ENCODE peak calls at places on chromosomes 13 and 19, in ten cellular contexts. T, D, J, L, Q, R, C, H, V and B are unnamed samples.

GRCh38 chr19:15829277-15829770 is 13.9 kb upstream of the OR10H1 start:
- DNase-seq in T (no peak), D (no peak), J (no peak), L (peak; percentile 95), Q (no peak), R (peak; percentile 84), C (no peak), H (no peak), V (no peak), B (no peak)

GRCh38 chr13:40692946-40693345 is 26.5 kb upstream of the FOXO1 start:
- DNase-seq in T (no peak), D (no peak), J (no peak), L (peak; percentile 36), Q (no peak), R (peak; percentile 73), C (no peak), H (no peak), V (peak; percentile 40), B (no peak)

GRCh38 chr13:113588394-113589111 is 4.0 kb downstream of the TFDP1 start:
- DNase-seq in T (no peak), D (no peak), J (no peak), L (no peak), Q (peak; percentile 28), R (no peak), C (no peak), H (peak; percentile 7), V (no peak), B (no peak)

GRCh38 chr13:27972619-27972877 is 3.4 kb upstream of the CDX2 start:
- DNase-seq in T (no peak), D (no peak), J (no peak), L (no peak), Q (no peak), R (no peak), C (no peak), H (no peak), V (no peak), B (no peak)

GRCh38 chr13:74210693-74211393 is 76.6 kb upstream of the KLF12 start:
- DNase-seq in T (no peak), D (no peak), J (no peak), L (peak; percentile 92), Q (no peak), R (peak; percentile 92), C (no peak), H (peak; percentile 14), V (peak; percentile 55), B (no peak)

GRCh38 chr19:17706750-17707181 is 12.5 kb upstream of the MAP1S start:
- DNase-seq in T (no peak), D (no peak), J (no peak), L (peak; percentile 34), Q (no peak), R (peak; percentile 31), C (no peak), H (peak; percentile 76), V (no peak), B (no peak)

GRCh38 chr13:43246382-43246781 is 223.0 kb downstream of the DNAJC15 start:
- DNase-seq in T (no peak), D (no peak), J (no peak), L (no peak), Q (no peak), R (no peak), C (no peak), H (no peak), V (no peak), B (no peak)

GRCh38 chr13:105139380-105140285 is 1395.8 kb downstream of the EFNB2 start:
- DNase-seq in T (peak; percentile 60), D (peak; percentile 52), J (peak; percentile 63), L (no peak), Q (peak; percentile 58), R (peak; percentile 62), C (peak; percentile 20), H (peak; percentile 29), V (no peak), B (peak; percentile 42)

GRCh38 chr13:34748078-34748477 is 194.0 kb upstream of the NBEA start:
- DNase-seq in T (no peak), D (no peak), J (no peak), L (peak; percentile 89), Q (no peak), R (peak; percentile 79), C (no peak), H (peak; percentile 54), V (peak; percentile 34), B (peak; percentile 7)

GRCh38 chr13:31588331-31588730 is 151.0 kb upstream of the RXFP2 start:
- DNase-seq in T (no peak), D (no peak), J (no peak), L (no peak), Q (no peak), R (no peak), C (no peak), H (no peak), V (no peak), B (no peak)

GRCh38 chr19:4744451-4745170 is 21.0 kb upstream of the DPP9 start:
- DNase-seq in T (no peak), D (no peak), J (no peak), L (peak; percentile 58), Q (no peak), R (peak; percentile 83), C (no peak), H (peak; percentile 91), V (peak; percentile 52), B (no peak)

GRCh38 chr19:2804156-2805004 is 15.3 kb upstream of the ZNF554 start:
- DNase-seq in T (no peak), D (no peak), J (no peak), L (no peak), Q (no peak), R (no peak), C (no peak), H (no peak), V (no peak), B (no peak)

GRCh38 chr13:80359459-80360297 is 18.8 kb upstream of the SPRY2 start:
- DNase-seq in T (no peak), D (no peak), J (no peak), L (no peak), Q (no peak), R (no peak), C (no peak), H (no peak), V (no peak), B (no peak)

GRCh38 chr19:10565028-10565566 is 713 bp downstream of the KRI1 start:
- DNase-seq in T (peak; percentile 67), D (no peak), J (no peak), L (peak; percentile 32), Q (no peak), R (no peak), C (peak; percentile 39), H (no peak), V (no peak), B (no peak)

GRCh38 chr19:18203408-18203862 is 407 bp downstream of the RAB3A start:
- DNase-seq in T (peak; percentile 54), D (peak; percentile 82), J (no peak), L (no peak), Q (no peak), R (no peak), C (peak; percentile 48), H (no peak), V (no peak), B (peak; percentile 70)

GRCh38 chr13:30581582-30581981 is 36.1 kb upstream of the USPL1 start:
- DNase-seq in T (no peak), D (no peak), J (no peak), L (peak; percentile 24), Q (no peak), R (peak; percentile 28), C (no peak), H (no peak), V (no peak), B (no peak)

GRCh38 chr19:45162464-45163143 is 1.8 kb upstream of the NKPD1 start:
- DNase-seq in T (no peak), D (no peak), J (no peak), L (no peak), Q (no peak), R (no peak), C (no peak), H (no peak), V (no peak), B (no peak)

GRCh38 chr19:39325778-39326680 is 5.4 kb upstream of the LRFN1 start:
- DNase-seq in T (no peak), D (no peak), J (no peak), L (no peak), Q (no peak), R (peak; percentile 29), C (no peak), H (peak; percentile 72), V (no peak), B (no peak)

GRCh38 chr13:110922506-110922905 is 7.6 kb upstream of the ANKRD10 start:
- DNase-seq in T (no peak), D (no peak), J (no peak), L (no peak), Q (no peak), R (no peak), C (no peak), H (no peak), V (no peak), B (no peak)

GRCh38 chr19:56120371-56121179 is 520 bp downstream of the ZNF787 start:
- DNase-seq in T (peak; percentile 80), D (peak; percentile 93), J (peak; percentile 90), L (peak; percentile 87), Q (peak; percentile 93), R (peak; percentile 71), C (peak; percentile 72), H (peak; percentile 91), V (peak; percentile 15), B (peak; percentile 60)

GRCh38 chr13:65600702-65601101 is 1629.4 kb downstream of the PCDH9 start:
- DNase-seq in T (no peak), D (no peak), J (no peak), L (no peak), Q (no peak), R (peak; percentile 18), C (no peak), H (no peak), V (no peak), B (no peak)

GRCh38 chr13:42946927-42947326 is 45.1 kb downstream of the EPSTI1 start:
- DNase-seq in T (no peak), D (no peak), J (no peak), L (no peak), Q (no peak), R (no peak), C (no peak), H (no peak), V (peak; percentile 62), B (no peak)

GRCh38 chr13:99425485-99426341 is 75.6 kb upstream of the TM9SF2 start:
- DNase-seq in T (no peak), D (peak; percentile 57), J (peak; percentile 71), L (no peak), Q (no peak), R (no peak), C (no peak), H (peak; percentile 22), V (no peak), B (peak; percentile 27)

GRCh38 chr13:95552539-95553270 is at the start of gene CLDN10:
- DNase-seq in T (no peak), D (no peak), J (peak; percentile 33), L (no peak), Q (peak; percentile 58), R (no peak), C (no peak), H (peak; percentile 26), V (no peak), B (no peak)